ENCODE peak calls at places on chromosomes 5 and 9, in ten cellular contexts. G is activated CD4-positive, CD25-positive, alpha-beta regulatory T cell; I is GM06990; V is dorsolateral prefrontal cortex; R is stomach; N is HFFc6; X is stimulated activated effector memory CD8-positive, alpha-beta T cell treated with anti-CD3 and anti-CD28 coated beads, Interleukin-12 subunit alpha, Interleukin-12 subunit beta, amount 100 ng/mL, for 72 hours; F is RPMI8226; Z is fibroblast of gingiva; W is caudate nucleus. C is an unnamed sample.

GRCh38 chr9:96777539-96777864 is 385 bp downstream of the ZNF510 start:
- DNase-seq in G (no peak), I (no peak), V (no peak), R (no peak), N (no peak), X (no peak), F (peak; percentile 8), Z (no peak), W (no peak), C (no peak)

GRCh38 chr9:133424187-133424586 is 2.0 kb downstream of the ADAMTS13 start:
- DNase-seq in G (no peak), I (no peak), V (no peak), R (no peak), N (no peak), X (no peak), F (no peak), Z (no peak), W (no peak), C (no peak)

GRCh38 chr9:134408939-134409737 is 82.9 kb downstream of the RXRA start:
- DNase-seq in G (no peak), I (no peak), V (no peak), R (no peak), N (no peak), X (no peak), F (peak; percentile 26), Z (no peak), W (no peak), C (no peak)

GRCh38 chr5:123496892-123497291 is 15.1 kb upstream of the CSNK1G3 start:
- DNase-seq in G (no peak), I (no peak), V (no peak), R (no peak), N (no peak), X (no peak), F (no peak), Z (peak; percentile 33), W (no peak), C (no peak)

GRCh38 chr5:151895660-151896040 is 29.0 kb downstream of the GLRA1 start:
- DNase-seq in G (no peak), I (no peak), V (no peak), R (no peak), N (no peak), X (no peak), F (no peak), Z (no peak), W (no peak), C (no peak)

GRCh38 chr5:125214080-125214479 is 467.6 kb upstream of the ZNF608 start:
- DNase-seq in G (no peak), I (no peak), V (no peak), R (no peak), N (no peak), X (no peak), F (no peak), Z (no peak), W (no peak), C (no peak)

GRCh38 chr5:175579742-175580432 is 78.0 kb upstream of the HRH2 start:
- DNase-seq in G (no peak), I (no peak), V (no peak), R (no peak), N (no peak), X (no peak), F (no peak), Z (no peak), W (no peak), C (no peak)

GRCh38 chr5:158725223-158725825 is 374.4 kb downstream of the EBF1 start:
- DNase-seq in G (no peak), I (no peak), V (no peak), R (no peak), N (no peak), X (no peak), F (no peak), Z (peak; percentile 72), W (no peak), C (no peak)

GRCh38 chr5:80615266-80615914 is 39.1 kb upstream of the MSH3 start:
- DNase-seq in G (no peak), I (no peak), V (no peak), R (no peak), N (no peak), X (no peak), F (no peak), Z (no peak), W (no peak), C (no peak)

GRCh38 chr5:82278711-82279370 is 687 bp upstream of the RPS23 start:
- DNase-seq in G (no peak), I (no peak), V (no peak), R (no peak), N (no peak), X (no peak), F (no peak), Z (no peak), W (no peak), C (no peak)